ENCODE peak calls at places on chromosome 2, in eight cellular contexts. K is occipital lobe, G is NCI-H1105, R is HL-60, X is SW480, V is G401, T is AG20443, S is WTC11. O is an unnamed sample.

GRCh38 chr2:196980498-196980897 is 54.0 kb upstream of the PGAP1 start:
- DNase-seq in V (peak; percentile 95), T (no peak), S (no peak), K (no peak), G (no peak), R (no peak), X (no peak), O (no peak)

GRCh38 chr2:239223330-239224248 is 177.2 kb downstream of the HDAC4 start:
- DNase-seq in R (peak; percentile 56), T (peak; percentile 79), K (peak; percentile 62), S (no peak), X (peak; percentile 90), G (no peak), V (no peak), O (peak; percentile 49)

GRCh38 chr2:237631801-237632585 is 4.6 kb downstream of the LRRFIP1 start:
- DNase-seq in G (no peak), K (no peak), X (no peak), T (no peak), V (no peak), S (no peak), R (no peak), O (no peak)

GRCh38 chr2:36173760-36174362 is 181.7 kb upstream of the CRIM1 start:
- DNase-seq in S (no peak), T (no peak), K (no peak), G (no peak), R (no peak), V (no peak), X (peak; percentile 8), O (no peak)

GRCh38 chr2:8986327-8986976 is 17.0 kb downstream of the MBOAT2 start:
- DNase-seq in K (no peak), T (no peak), R (no peak), V (no peak), X (peak; percentile 47), S (peak; percentile 68), G (no peak), O (no peak)

GRCh38 chr2:136141510-136142154 is 23.7 kb upstream of the CXCR4 start:
- DNase-seq in S (no peak), R (peak; percentile 83), K (no peak), G (peak; percentile 95), X (no peak), T (no peak), V (peak; percentile 70), O (no peak)

GRCh38 chr2:164882276-164882675 is 40.7 kb upstream of the COBLL1 start:
- DNase-seq in V (no peak), G (no peak), R (no peak), T (no peak), X (no peak), K (no peak), S (no peak), O (peak; percentile 49)

GRCh38 chr2:199136681-199137080 is 321.1 kb downstream of the SATB2 start:
- DNase-seq in V (peak; percentile 11), X (peak; percentile 6), S (no peak), K (no peak), G (no peak), T (peak; percentile 30), R (no peak), O (peak; percentile 65)

GRCh38 chr2:180577567-180577966 is 402.8 kb upstream of the UBE2E3 start:
- DNase-seq in R (no peak), K (no peak), X (no peak), V (no peak), G (no peak), T (no peak), S (no peak), O (peak; percentile 12)

GRCh38 chr2:69779258-69779989 is 37.5 kb downstream of the ANXA4 start:
- DNase-seq in G (no peak), V (no peak), S (no peak), X (peak; percentile 80), R (no peak), K (no peak), T (no peak), O (no peak)

GRCh38 chr2:97970300-97971060 is 25.3 kb downstream of the TMEM131 start:
- DNase-seq in T (no peak), S (no peak), G (no peak), K (no peak), X (no peak), R (no peak), V (peak; percentile 37), O (no peak)

GRCh38 chr2:156037472-156037871 is 295.0 kb downstream of the NR4A2 start:
- DNase-seq in R (no peak), G (no peak), X (no peak), K (no peak), S (no peak), V (no peak), T (no peak), O (no peak)

O was measured in astrocyte of the spinal cord.